ENCODE peak calls at places on chromosomes 5 and 9, in ten cellular contexts. D, I, L, T, V, M, P, U, Q and O are unnamed samples.

GRCh38 chr5:96823900-96824351 is 16.2 kb upstream of the ERAP1 start:
- DNase-seq in P (peak; percentile 26), L (no peak), D (no peak), Q (no peak), T (no peak), M (no peak), I (peak; percentile 96), U (no peak), V (no peak), O (no peak)

GRCh38 chr5:112294126-112294525 is 125.0 kb downstream of the EPB41L4A start:
- DNase-seq in U (no peak), M (no peak), T (no peak), P (no peak), I (no peak), Q (no peak), L (no peak), D (no peak), V (no peak), O (no peak)

GRCh38 chr5:93192107-93192506 is 388.9 kb downstream of the NR2F1-AS1 start:
- DNase-seq in V (no peak), I (peak; percentile 93), T (no peak), P (peak; percentile 87), D (no peak), U (no peak), Q (no peak), M (no peak), L (no peak), O (no peak)

GRCh38 chr5:143922718-143923117 is 110.8 kb downstream of the HMHB1 start:
- DNase-seq in T (no peak), L (no peak), U (no peak), V (no peak), M (no peak), I (peak; percentile 69), P (peak; percentile 60), Q (no peak), D (no peak), O (no peak)

GRCh38 chr5:9329125-9329524 is 216.8 kb downstream of the SEMA5A start:
- DNase-seq in L (no peak), I (no peak), T (no peak), D (no peak), U (no peak), Q (no peak), M (no peak), P (no peak), V (no peak), O (no peak)

GRCh38 chr9:134823623-134824022 is 57.0 kb upstream of the FCN2 start:
- DNase-seq in Q (no peak), D (no peak), M (no peak), T (no peak), L (no peak), U (no peak), V (no peak), I (no peak), P (no peak), O (no peak)

GRCh38 chr9:127779136-127779981 is 893 bp upstream of the SH2D3C start:
- DNase-seq in I (no peak), P (peak; percentile 49), V (no peak), Q (no peak), M (no peak), U (no peak), L (no peak), T (no peak), D (no peak), O (no peak)

GRCh38 chr9:88184986-88185385 is 46.7 kb upstream of the SPATA31C2 start:
- DNase-seq in L (no peak), V (no peak), Q (no peak), I (no peak), U (no peak), P (no peak), M (no peak), D (no peak), T (no peak), O (no peak)

GRCh38 chr5:147690595-147690994 is 91.9 kb downstream of the JAKMIP2 start:
- DNase-seq in I (peak; percentile 90), U (peak; percentile 78), M (no peak), Q (no peak), T (no peak), P (no peak), L (no peak), V (no peak), D (no peak), O (peak; percentile 30)

GRCh38 chr9:72254881-72255545 is 105.8 kb downstream of the GDA start:
- DNase-seq in L (no peak), I (no peak), V (no peak), D (no peak), T (no peak), M (no peak), P (no peak), U (no peak), Q (no peak), O (no peak)

GRCh38 chr5:74994791-74995190 is 57.6 kb downstream of the GCNT4 start:
- DNase-seq in T (no peak), V (no peak), U (no peak), D (no peak), M (no peak), I (no peak), Q (no peak), P (no peak), L (no peak), O (no peak)

GRCh38 chr5:74991522-74991921 is 60.8 kb downstream of the GCNT4 start:
- DNase-seq in L (no peak), D (no peak), M (no peak), U (no peak), T (no peak), Q (no peak), P (no peak), V (no peak), I (no peak), O (no peak)

GRCh38 chr5:74992791-74993190 is 59.6 kb downstream of the GCNT4 start:
- DNase-seq in L (no peak), P (no peak), D (no peak), M (no peak), U (no peak), I (peak; percentile 89), Q (no peak), T (no peak), V (no peak), O (no peak)

GRCh38 chr5:74995931-74996330 is 56.4 kb downstream of the GCNT4 start:
- DNase-seq in I (no peak), L (no peak), T (no peak), Q (no peak), D (no peak), U (no peak), V (no peak), M (no peak), P (no peak), O (no peak)

DNA sequence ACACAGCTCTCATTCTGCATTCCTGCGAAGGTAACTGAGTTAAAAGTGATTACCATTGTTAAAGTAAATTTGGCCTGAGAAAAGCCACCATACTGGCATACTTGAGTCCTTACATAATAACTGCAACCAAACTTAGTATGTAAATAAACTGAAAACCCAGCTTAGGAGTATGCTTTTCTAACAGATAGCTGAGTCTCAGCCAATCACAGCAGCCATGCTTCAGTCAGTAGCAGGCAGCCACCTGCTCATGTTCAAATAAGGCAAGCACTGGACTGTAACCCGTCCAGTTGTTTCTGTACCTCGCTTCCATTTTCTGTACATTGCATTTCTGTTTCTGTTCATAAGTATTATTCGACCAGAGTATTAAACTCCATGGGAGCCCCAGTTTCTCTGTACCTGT is 58.6 kb downstream of the GCNT4 start:
- DNase-seq in V (no peak), P (no peak), U (no peak), D (no peak), L (no peak), Q (no peak), I (no peak), T (no peak), M (no peak), O (peak; percentile 33)
- H3K27ac ChIP-seq in V (no peak overlapping the region), P (no peak overlapping the region), U (no peak overlapping the region), D (no peak overlapping the region), L (no peak overlapping the region), Q (no peak overlapping the region), I (no peak overlapping the region), T (no peak overlapping the region), M (no peak overlapping the region), O (no peak overlapping the region)

GRCh38 chr5:10610058-10610457 is 46.2 kb downstream of the ANKRD33B start:
- DNase-seq in P (no peak), M (no peak), T (no peak), V (no peak), L (no peak), Q (no peak), I (no peak), D (no peak), U (no peak), O (no peak)

GRCh38 chr5:10607023-10607665 is 43.3 kb downstream of the ANKRD33B start:
- DNase-seq in T (no peak), D (no peak), M (no peak), Q (no peak), U (peak; percentile 75), P (peak; percentile 79), L (no peak), I (no peak), V (no peak), O (no peak)

GRCh38 chr5:10611290-10611689 is 47.4 kb downstream of the ANKRD33B start:
- DNase-seq in I (no peak), L (no peak), P (peak; percentile 39), V (no peak), M (no peak), T (no peak), U (no peak), Q (no peak), D (no peak), O (no peak)

GRCh38 chr5:10604975-10605374 is 41.1 kb downstream of the ANKRD33B start:
- DNase-seq in M (no peak), D (no peak), V (no peak), U (no peak), T (no peak), I (no peak), L (no peak), P (no peak), Q (no peak), O (no peak)

GRCh38 chr5:10607666-10608442 is 44.0 kb downstream of the ANKRD33B start:
- DNase-seq in I (no peak), Q (no peak), D (peak; percentile 67), M (peak; percentile 64), T (no peak), U (peak; percentile 50), P (peak; percentile 90), V (no peak), L (no peak), O (no peak)
- H3K27ac ChIP-seq in I (no peak overlapping the region), Q (peak overlapping the region; percentile 76), D (peak overlapping the region; percentile 19), M (peak overlapping the region; percentile 31), T (no peak overlapping the region), U (peak overlapping the region; percentile 12), P (peak overlapping the region; percentile 4), V (peak overlapping the region; percentile 46), L (no peak overlapping the region), O (peak overlapping the region; percentile 38)

GRCh38 chr5:148856424-148856823 is 30.0 kb downstream of the ADRB2 start:
- DNase-seq in M (no peak), D (no peak), T (no peak), I (no peak), V (no peak), L (no peak), U (no peak), Q (peak; percentile 4), P (no peak), O (no peak)
- H3K27ac ChIP-seq in M (no peak overlapping the region), D (no peak overlapping the region), T (no peak overlapping the region), I (no peak overlapping the region), V (peak overlapping the region; percentile 32), L (no peak overlapping the region), U (no peak overlapping the region), Q (peak overlapping the region; percentile 60), P (no peak overlapping the region), O (peak overlapping the region; percentile 43)

DNA sequence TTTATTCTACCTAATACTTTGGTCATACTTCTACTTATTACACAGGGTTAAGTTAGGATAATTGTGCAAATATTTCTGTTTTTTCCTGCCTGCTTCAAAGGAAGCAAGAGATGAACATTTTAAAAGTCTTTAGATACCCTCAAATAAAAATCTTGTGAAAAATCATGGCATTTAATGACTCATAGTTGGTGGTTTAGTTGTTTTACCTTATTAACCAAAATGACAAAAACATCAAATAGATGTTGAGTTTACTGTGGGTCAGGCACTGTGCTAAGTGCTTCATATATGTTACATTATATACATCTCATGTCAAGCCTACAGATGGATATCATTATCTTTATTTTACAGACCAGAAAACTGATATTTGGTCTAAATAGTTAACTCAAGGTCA is 54.4 kb downstream of the ZNF474 start:
- DNase-seq in L (no peak), U (no peak), P (no peak), V (no peak), T (no peak), D (no peak), Q (no peak), M (no peak), I (no peak), O (no peak)
- H3K27ac ChIP-seq in L (no peak overlapping the region), U (no peak overlapping the region), P (peak overlapping the region; percentile 35), V (no peak overlapping the region), T (no peak overlapping the region), D (no peak overlapping the region), Q (peak overlapping the region; percentile 51), M (no peak overlapping the region), I (peak overlapping the region; percentile 70), O (no peak overlapping the region)